ENCODE peak calls at places on chromosomes 3 and 15, in six cellular contexts. U is lung microvascular endothelial cell, V is uterus, Z is posterior vena cava, M is mesendoderm, L is fibroblast of pulmonary artery. K is an unnamed sample.
A peak's percentile ranks its signal among the peaks of the same experiment; 100 is the strongest.

GRCh38 chr15:73924258-73924921 is 1.9 kb upstream of the LOXL1 start:
- DNase-seq in U (peak; percentile 82), V (peak; percentile 58), Z (peak; percentile 81), M (no peak), L (peak; percentile 84), K (no peak)

GRCh38 chr15:40358492-40359353 is 704 bp downstream of the DISP2 start:
- DNase-seq in U (no peak), V (no peak), Z (peak; percentile 76), M (peak; percentile 51), L (no peak), K (no peak)

GRCh38 chr15:61459785-61460707 is 230.9 kb upstream of the RORA start:
- DNase-seq in U (peak; percentile 53), V (no peak), Z (no peak), M (no peak), L (peak; percentile 85), K (no peak)

GRCh38 chr15:77905301-77905920 is 172.1 kb downstream of the TBC1D2B start:
- DNase-seq in U (no peak), V (no peak), Z (peak; percentile 64), M (no peak), L (no peak), K (no peak)

GRCh38 chr3:127809211-127809610 is 13.1 kb downstream of the MGLL start:
- DNase-seq in U (no peak), V (no peak), Z (no peak), M (no peak), L (no peak), K (no peak)

GRCh38 chr3:17217588-17217987 is 332.8 kb downstream of the PLCL2 start:
- DNase-seq in U (no peak), V (no peak), Z (no peak), M (no peak), L (no peak), K (no peak)

GRCh38 chr3:143648708-143649107 is 199.6 kb downstream of the SLC9A9 start:
- DNase-seq in U (no peak), V (no peak), Z (no peak), M (peak; percentile 56), L (no peak), K (no peak)

GRCh38 chr3:15453501-15453900 is 26.1 kb downstream of the EAF1 start:
- DNase-seq in U (no peak), V (no peak), Z (no peak), M (no peak), L (no peak), K (no peak)

GRCh38 chr3:112333002-112333385 is at the start of gene CD200:
- DNase-seq in U (peak; percentile 14), V (peak; percentile 70), Z (peak; percentile 88), M (peak; percentile 89), L (peak; percentile 69), K (no peak)

GRCh38 chr3:4930501-4930900 is 48.7 kb upstream of the BHLHE40 start:
- DNase-seq in U (no peak), V (no peak), Z (no peak), M (peak; percentile 30), L (no peak), K (no peak)

GRCh38 chr15:59206623-59207183 is at the start of gene LDHAL6B:
- DNase-seq in U (no peak), V (no peak), Z (no peak), M (no peak), L (no peak), K (no peak)

GRCh38 chr3:194931366-194931765 is 245.7 kb downstream of the FAM43A start:
- DNase-seq in U (peak; percentile 29), V (no peak), Z (no peak), M (no peak), L (peak; percentile 33), K (no peak)

GRCh38 chr15:38054488-38054887 is 120.0 kb downstream of the TMCO5A start:
- DNase-seq in U (no peak), V (no peak), Z (no peak), M (no peak), L (peak; percentile 43), K (no peak)

GRCh38 chr3:155805204-155805801 is 775 bp downstream of the C3orf33 start:
- DNase-seq in U (peak; percentile 7), V (peak; percentile 44), Z (no peak), M (peak; percentile 32), L (peak; percentile 18), K (peak; percentile 65)

GRCh38 chr15:85168642-85169173 is 187.1 kb downstream of the PDE8A start:
- DNase-seq in U (peak; percentile 27), V (no peak), Z (no peak), M (peak; percentile 85), L (no peak), K (peak; percentile 93)

GRCh38 chr3:158261371-158261991 is 151.6 kb downstream of the RSRC1 start:
- DNase-seq in U (peak; percentile 4), V (no peak), Z (no peak), M (no peak), L (peak; percentile 21), K (peak; percentile 44)

GRCh38 chr3:4666078-4666477 is 172.9 kb downstream of the ITPR1 start:
- DNase-seq in U (no peak), V (no peak), Z (no peak), M (no peak), L (no peak), K (no peak)

GRCh38 chr3:48155122-48155521 is 33.1 kb downstream of the CDC25A start:
- DNase-seq in U (peak; percentile 79), V (no peak), Z (no peak), M (no peak), L (peak; percentile 62), K (no peak)

GRCh38 chr15:65804252-65804931 is 12.3 kb upstream of the DENND4A start:
- DNase-seq in U (no peak), V (no peak), Z (no peak), M (no peak), L (peak; percentile 87), K (no peak)

GRCh38 chr15:62392411-62392810 is 227.3 kb upstream of the C2CD4B start:
- DNase-seq in U (no peak), V (no peak), Z (no peak), M (peak; percentile 74), L (no peak), K (peak; percentile 28)

GRCh38 chr3:195204360-195205166 is 66.4 kb downstream of the XXYLT1 start:
- DNase-seq in U (peak; percentile 77), V (peak; percentile 19), Z (peak; percentile 83), M (no peak), L (peak; percentile 88), K (no peak)

GRCh38 chr3:109275702-109276293 is 40.5 kb downstream of the DPPA2 start:
- DNase-seq in U (peak; percentile 57), V (no peak), Z (no peak), M (peak; percentile 85), L (peak; percentile 67), K (peak; percentile 70)

GRCh38 chr3:180430896-180431295 is 171.1 kb upstream of the TTC14 start:
- DNase-seq in U (peak; percentile 21), V (no peak), Z (no peak), M (no peak), L (peak; percentile 10), K (no peak)

GRCh38 chr3:155934215-155934614 is 63.8 kb downstream of the GMPS start:
- DNase-seq in U (no peak), V (no peak), Z (no peak), M (no peak), L (peak; percentile 30), K (no peak)

GRCh38 chr3:115623414-115623868 is at the start of gene GAP43:
- DNase-seq in U (peak; percentile 12), V (peak; percentile 19), Z (peak; percentile 81), M (peak; percentile 94), L (peak; percentile 81), K (peak; percentile 28)

GRCh38 chr15:82093774-82094211 is 48.0 kb upstream of the MEX3B start:
- DNase-seq in U (peak; percentile 95), V (no peak), Z (no peak), M (no peak), L (peak; percentile 94), K (no peak)

GRCh38 chr3:50230833-50231125 is 5.2 kb upstream of the GNAI2 start:
- DNase-seq in U (no peak), V (no peak), Z (no peak), M (no peak), L (peak; percentile 30), K (no peak)

GRCh38 chr3:158804441-158804840 is 2.6 kb downstream of the MFSD1 start:
- DNase-seq in U (no peak), V (no peak), Z (no peak), M (no peak), L (no peak), K (no peak)

GRCh38 chr3:22922317-22922716 is 280.8 kb upstream of the UBE2E2 start:
- DNase-seq in U (peak; percentile 7), V (no peak), Z (no peak), M (peak; percentile 28), L (peak; percentile 27), K (peak; percentile 44)

GRCh38 chr3:144237351-144237750 is 265.7 kb downstream of the DIPK2A start:
- DNase-seq in U (no peak), V (no peak), Z (no peak), M (no peak), L (no peak), K (no peak)

GRCh38 chr15:97976766-97977503 is 16.4 kb downstream of the ARRDC4 start:
- DNase-seq in U (no peak), V (no peak), Z (no peak), M (no peak), L (no peak), K (no peak)

GRCh38 chr3:141349711-141350110 is 18.6 kb upstream of the ZBTB38 start:
- DNase-seq in U (no peak), V (no peak), Z (no peak), M (no peak), L (no peak), K (no peak)

GRCh38 chr3:23928525-23928924 is 11.6 kb downstream of the RPL15 start:
- DNase-seq in U (no peak), V (no peak), Z (no peak), M (no peak), L (no peak), K (no peak)

GRCh38 chr3:109369510-109369909 is 32.2 kb upstream of the DPPA4 start:
- DNase-seq in U (no peak), V (no peak), Z (no peak), M (peak; percentile 77), L (peak; percentile 3), K (no peak)

GRCh38 chr3:146093928-146094327 is 67.1 kb downstream of the PLOD2 start:
- DNase-seq in U (peak; percentile 21), V (peak; percentile 17), Z (no peak), M (no peak), L (peak; percentile 61), K (no peak)

GRCh38 chr3:30625541-30626438 is 19.4 kb downstream of the TGFBR2 start:
- DNase-seq in U (no peak), V (no peak), Z (no peak), M (peak; percentile 35), L (peak; percentile 73), K (no peak)

GRCh38 chr3:127911421-127911931 is 3.6 kb upstream of the KBTBD12 start:
- DNase-seq in U (no peak), V (no peak), Z (no peak), M (peak; percentile 37), L (no peak), K (no peak)

K was measured in T47D.